ENCODE peak calls at places on chromosomes 12 and 14, in seven cellular contexts. G is hepatocyte, A is MM.1S, X is GM23248, D is OCI-LY7, Z is GM23338, E is neural progenitor cell. V is an unnamed sample.

GRCh38 chr12:2092890-2093289 is 40.1 kb downstream of the CACNA1C start:
- DNase-seq in X (peak), Z (no peak), D (no peak), E (no peak), A (no peak), G (no peak), V (no peak)

GRCh38 chr12:105921872-105922669 is 216.7 kb downstream of the NUAK1 start:
- DNase-seq in Z (no peak), A (no peak), D (no peak), G (no peak), X (peak), E (no peak), V (no peak)

GRCh38 chr12:1217191-1217949 is 226.3 kb downstream of the ERC1 start:
- DNase-seq in X (peak), E (peak), Z (no peak), G (no peak), A (no peak), D (no peak), V (peak)

GRCh38 chr12:53949631-53950440 is 4.9 kb upstream of the HOXC12 start:
- DNase-seq in E (no peak), X (no peak), D (no peak), A (no peak), Z (peak), G (no peak), V (no peak)

GRCh38 chr12:20624718-20625117 is 70.4 kb upstream of the SLCO1C1 start:
- DNase-seq in G (peak), E (peak), D (no peak), A (no peak), X (peak), Z (peak), V (peak)

GRCh38 chr12:75259170-75259569 is 49.5 kb upstream of the KCNC2 start:
- DNase-seq in E (peak), X (no peak), Z (peak), G (no peak), D (no peak), A (no peak), V (no peak)

GRCh38 chr12:49673446-49674317 is 33.5 kb downstream of the FMNL3 start:
- DNase-seq in X (peak), A (no peak), D (no peak), G (peak), Z (peak), E (peak), V (no peak)

GRCh38 chr12:117816-118345 is 51.3 kb downstream of the IQSEC3 start:
- DNase-seq in X (no peak), E (no peak), A (no peak), D (no peak), Z (no peak), G (no peak), V (no peak)

GRCh38 chr12:95216704-95217376 is 427 bp downstream of the FGD6 start:
- DNase-seq in X (no peak), Z (no peak), E (no peak), G (no peak), D (peak), A (peak), V (peak)

GRCh38 chr14:92503756-92504491 is 9.7 kb upstream of the RIN3 start:
- DNase-seq in A (no peak), X (peak), D (no peak), E (no peak), Z (no peak), G (peak), V (peak)

GRCh38 chr14:101812071-101812470 is 50.6 kb downstream of the PPP2R5C start:
- DNase-seq in G (no peak), E (no peak), D (peak), X (no peak), A (no peak), Z (peak), V (no peak)

GRCh38 chr14:92426237-92426636 is 87.3 kb upstream of the RIN3 start:
- DNase-seq in X (peak), A (no peak), G (no peak), Z (no peak), D (no peak), E (no peak), V (no peak)

GRCh38 chr12:13000616-13000934 is 510 bp upstream of the HEBP1 start:
- DNase-seq in X (peak), G (no peak), A (no peak), D (no peak), E (peak), Z (peak), V (peak)

GRCh38 chr12:39824505-39825198 is 205.0 kb upstream of the ABCD2 start:
- DNase-seq in D (no peak), X (peak), Z (no peak), G (no peak), E (no peak), A (no peak), V (no peak)

GRCh38 chr12:75883241-75883640 is 148.3 kb downstream of the PHLDA1 start:
- DNase-seq in Z (no peak), E (no peak), G (no peak), X (no peak), D (no peak), A (no peak), V (no peak)

GRCh38 chr14:101813171-101813759 is 51.8 kb downstream of the PPP2R5C start:
- DNase-seq in X (peak), D (peak), E (no peak), A (no peak), Z (no peak), G (no peak), V (no peak)

GRCh38 chr12:29073631-29074239 is 75.3 kb upstream of the FAR2 start:
- DNase-seq in G (peak), D (peak), A (peak), Z (peak), E (peak), X (peak), V (peak)

GRCh38 chr14:24171422-24172260 is at the start of gene REC8:
- DNase-seq in Z (peak), X (no peak), G (peak), A (no peak), E (peak), D (no peak), V (no peak)

GRCh38 chr12:79187032-79187431 is 322.5 kb downstream of the SYT1 start:
- DNase-seq in D (no peak), A (peak), G (no peak), X (no peak), E (no peak), Z (no peak), V (no peak)

GRCh38 chr12:7107181-7108041 is 1.6 kb downstream of the C1RL start:
- DNase-seq in E (no peak), X (peak), A (no peak), D (no peak), Z (no peak), G (no peak), V (peak)

GRCh38 chr12:112973712-112974305 is 4.5 kb upstream of the OAS2 start:
- DNase-seq in D (no peak), Z (no peak), X (no peak), E (no peak), G (no peak), A (no peak), V (no peak)

GRCh38 chr12:48041591-48042423 is 37.5 kb upstream of the COL2A1 start:
- DNase-seq in X (no peak), D (no peak), A (no peak), G (no peak), E (no peak), Z (no peak), V (no peak)

GRCh38 chr12:58833844-58834243 is 86.5 kb downstream of the LRIG3 start:
- DNase-seq in E (no peak), X (no peak), G (no peak), D (no peak), A (no peak), Z (no peak), V (peak)

GRCh38 chr14:42429401-42429800 is 822.7 kb downstream of the LRFN5 start:
- DNase-seq in Z (no peak), A (no peak), D (no peak), X (no peak), G (no peak), E (no peak), V (no peak)

GRCh38 chr14:36580856-36581831 is 1.3 kb downstream of the NKX2-8 start:
- DNase-seq in D (no peak), E (peak), X (peak), G (peak), A (no peak), Z (peak), V (peak)

GRCh38 chr14:54567224-54567633 is 301 bp downstream of the SAMD4A start:
- DNase-seq in E (peak), D (no peak), X (no peak), G (peak), A (no peak), Z (peak), V (no peak)

GRCh38 chr14:50085570-50086315 is 30.6 kb downstream of the VCPKMT start:
- DNase-seq in A (no peak), E (no peak), X (peak), Z (no peak), G (no peak), D (peak), V (peak)

GRCh38 chr12:62899568-62900390 is 35.2 kb downstream of the PPM1H start:
- DNase-seq in Z (no peak), G (no peak), A (no peak), E (no peak), X (no peak), D (no peak), V (no peak)

GRCh38 chr12:130509454-130509853 is 171.8 kb downstream of the PIWIL1 start:
- DNase-seq in Z (no peak), D (no peak), X (no peak), G (no peak), E (no peak), A (no peak), V (no peak)

GRCh38 chr12:77324763-77325468 is 259.5 kb upstream of the E2F7 start:
- DNase-seq in G (peak), E (peak), A (peak), X (peak), D (peak), Z (peak), V (peak)

GRCh38 chr14:72781476-72782181 is 112.3 kb downstream of the DPF3 start:
- DNase-seq in G (peak), E (no peak), D (no peak), Z (no peak), X (peak), A (no peak), V (peak)

GRCh38 chr14:68686212-68686478 is 106.7 kb downstream of the ZFP36L1 start:
- DNase-seq in G (no peak), Z (no peak), D (no peak), X (no peak), A (no peak), E (no peak), V (no peak)

GRCh38 chr12:130440411-130441080 is 102.9 kb downstream of the PIWIL1 start:
- DNase-seq in A (no peak), Z (no peak), E (no peak), G (no peak), D (no peak), X (no peak), V (no peak)

GRCh38 chr14:91980157-91980556 is 32.7 kb upstream of the FBLN5 start:
- DNase-seq in X (peak), G (peak), E (no peak), A (no peak), Z (no peak), D (no peak), V (peak)

GRCh38 chr14:33435911-33436310 is 497.2 kb downstream of the NPAS3 start:
- DNase-seq in Z (no peak), E (no peak), G (no peak), A (no peak), D (no peak), X (peak), V (peak)
- TF ChIP-seq EZH2phosphoT487 in Z (no peak), E (no peak), G (no peak), A (no peak), D (no peak), X (no peak), V (no peak)

GRCh38 chr12:46560078-46560477 is 187.5 kb upstream of the SLC38A2 start:
- DNase-seq in Z (no peak), G (no peak), E (no peak), X (no peak), D (no peak), A (no peak), V (no peak)

GRCh38 chr12:46559311-46559710 is 186.7 kb upstream of the SLC38A2 start:
- DNase-seq in G (no peak), D (no peak), X (peak), Z (no peak), E (no peak), A (no peak), V (no peak)

GRCh38 chr12:46560874-46561273 is 188.3 kb upstream of the SLC38A2 start:
- DNase-seq in Z (no peak), D (no peak), E (no peak), A (peak), X (no peak), G (no peak), V (no peak)

GRCh38 chr12:46558696-46559095 is 186.1 kb upstream of the SLC38A2 start:
- DNase-seq in X (peak), E (no peak), G (no peak), Z (no peak), D (no peak), A (no peak), V (no peak)

DNA sequence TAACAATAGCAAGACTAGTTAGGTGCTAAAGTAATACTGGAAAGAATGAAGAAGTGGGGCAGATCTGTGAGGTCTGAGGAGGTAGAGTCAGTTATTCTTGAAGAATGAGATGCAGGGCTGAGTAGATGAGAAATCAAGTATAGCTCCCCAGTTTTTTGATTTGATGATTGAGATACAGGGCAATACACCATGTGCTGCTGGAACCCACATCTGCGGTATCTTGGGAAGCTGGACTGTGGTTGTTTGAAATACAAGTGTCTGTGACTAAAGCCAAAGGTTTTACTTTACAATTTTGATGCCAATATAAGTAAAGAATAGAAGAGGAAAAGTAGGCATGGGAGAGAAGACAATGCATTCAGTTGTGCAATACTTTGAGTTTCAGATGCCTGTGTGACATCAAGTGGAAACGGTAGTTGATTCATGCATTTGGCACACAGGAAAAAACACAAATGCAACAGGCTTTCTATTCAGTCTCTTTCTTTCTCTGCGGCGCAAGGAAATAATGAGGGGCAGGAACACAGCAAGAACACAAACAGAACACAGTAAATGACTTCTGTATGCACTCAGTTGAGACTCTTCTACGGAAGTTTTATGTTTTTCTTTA is 190.2 kb upstream of the SLC38A2 start:
- DNase-seq in A (no peak), D (no peak), E (no peak), Z (no peak), G (no peak), X (peak), V (peak)
- TF ChIP-seq EZH2phosphoT487 in A (no peak), D (no peak), E (no peak), Z (no peak), G (no peak), X (no peak), V (no peak)

DNA sequence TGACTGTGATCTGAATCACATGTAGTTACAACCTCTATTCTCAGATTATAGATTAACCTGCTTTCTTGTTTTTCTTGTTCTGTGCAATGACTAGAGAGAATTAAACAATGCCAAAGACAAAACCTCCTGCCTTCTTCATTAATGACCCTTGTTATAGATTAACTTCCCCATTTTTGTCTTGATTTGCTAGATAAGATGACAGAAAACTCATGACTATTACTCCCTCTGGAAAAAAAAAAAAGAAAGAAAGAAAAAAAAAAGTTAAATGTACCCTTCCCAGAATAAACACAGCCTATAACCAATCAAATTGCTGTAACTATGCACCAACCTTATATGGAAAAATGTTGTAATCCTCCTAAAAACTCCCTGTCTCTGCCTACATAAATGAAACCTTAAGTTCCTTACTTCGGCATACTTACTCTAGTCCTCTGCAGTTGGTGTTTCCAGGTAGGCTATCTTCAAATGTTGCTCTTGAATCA is 41.1 kb upstream of the PCED1B start:
- DNase-seq in E (no peak), X (no peak), Z (no peak), A (no peak), G (peak), D (no peak), V (peak)
- TF ChIP-seq EZH2phosphoT487 in E (no peak), X (no peak), Z (no peak), A (no peak), G (no peak), D (no peak), V (no peak)

DNA sequence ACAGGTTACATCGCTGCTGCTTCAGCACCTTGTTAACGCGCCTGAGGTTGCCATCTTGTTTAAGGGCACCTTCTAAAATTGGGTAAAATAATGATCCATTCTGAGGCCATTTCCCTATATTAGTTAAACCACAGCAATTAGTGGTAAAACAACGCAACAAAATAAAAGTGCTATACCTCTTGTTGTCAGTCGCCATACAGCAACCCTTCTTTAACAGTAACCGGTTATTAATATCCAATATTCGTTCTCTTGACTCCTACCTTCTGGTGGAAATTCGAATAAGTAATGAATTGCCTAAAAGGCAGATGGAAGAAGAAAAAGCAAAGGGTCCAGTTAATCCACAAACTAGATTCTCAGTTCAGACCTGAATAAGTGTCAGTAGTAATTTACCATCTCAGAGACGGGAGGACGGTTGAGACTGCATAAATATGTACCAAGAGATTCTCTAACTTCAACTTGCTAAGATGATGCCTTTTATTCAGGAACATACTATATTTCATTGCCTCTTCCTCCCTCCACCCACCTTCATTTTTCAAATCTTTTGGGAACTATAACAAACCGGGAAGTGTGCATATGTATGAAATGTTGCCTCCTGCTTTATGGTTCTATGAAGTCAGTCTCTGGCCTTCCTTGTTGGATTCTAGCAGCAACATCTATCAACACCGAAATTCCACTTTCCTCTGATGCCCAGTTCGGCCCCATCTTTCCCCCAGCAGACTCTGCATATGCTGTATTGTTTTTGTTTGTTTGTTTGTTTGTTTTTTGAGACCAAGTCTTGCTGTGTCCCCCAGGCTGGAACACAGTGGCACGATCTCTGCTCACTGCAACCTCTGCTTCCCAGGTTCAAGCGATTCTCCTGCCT is 834 bp upstream of the PSMB5 start:
- DNase-seq in E (no peak), A (no peak), Z (no peak), G (no peak), D (no peak), X (no peak), V (no peak)
- TF ChIP-seq EZH2phosphoT487 in E (no peak), A (no peak), Z (no peak), G (no peak), D (no peak), X (no peak), V (no peak)